ENCODE peak calls at places on chromosomes 16 and 17, in four cellular contexts. One of them, this sample, is unnamed.

GRCh38 chr17:80961931-80962330 is 29.7 kb upstream of the CHMP6 start:
- DNase-seq in testis: no peak
- DNase-seq in stomach: no peak
- DNase-seq in suprapubic skin: no peak
- DNase-seq in this sample: no peak

GRCh38 chr17:4988168-4988567 is 693 bp upstream of the CAMTA2 start:
- DNase-seq in suprapubic skin: no peak
- DNase-seq in testis: no peak
- DNase-seq in stomach: no peak
- DNase-seq in this sample: no peak

GRCh38 chr16:11416228-11417001 is 71.2 kb downstream of the RMI2 start:
- DNase-seq in testis: no peak
- DNase-seq in stomach: no peak
- DNase-seq in suprapubic skin: no peak
- DNase-seq in this sample: no peak

GRCh38 chr17:75228847-75229246 is 23.4 kb downstream of the NUP85 start:
- DNase-seq in testis: no peak
- DNase-seq in stomach: no peak
- DNase-seq in suprapubic skin: no peak
- DNase-seq in this sample: no peak

GRCh38 chr17:43399839-43400328 is 1.1 kb downstream of the ARL4D start:
- DNase-seq in suprapubic skin: no peak
- DNase-seq in testis: peak; percentile 55
- DNase-seq in stomach: no peak
- DNase-seq in this sample: no peak

GRCh38 chr17:50114849-50115357 is 15.1 kb downstream of the SAMD14 start:
- DNase-seq in suprapubic skin: no peak
- DNase-seq in testis: peak; percentile 81
- DNase-seq in stomach: peak; percentile 45
- DNase-seq in this sample: no peak

GRCh38 chr16:55091213-55091870 is 160.7 kb downstream of the IRX5 start:
- DNase-seq in suprapubic skin: no peak
- DNase-seq in stomach: no peak
- DNase-seq in testis: no peak
- DNase-seq in this sample: no peak

GRCh38 chr16:11669380-11670146 is 1.3 kb downstream of the SNN start:
- DNase-seq in suprapubic skin: no peak
- DNase-seq in testis: no peak
- DNase-seq in stomach: no peak
- DNase-seq in this sample: no peak

GRCh38 chr17:79796570-79797491 is at the start of gene CBX8:
- DNase-seq in stomach: peak; percentile 100
- DNase-seq in suprapubic skin: peak; percentile 100
- DNase-seq in testis: peak; percentile 99
- DNase-seq in this sample: peak; percentile 100
- TF ChIP-seq POLR2A in stomach: no peak
- TF ChIP-seq POLR2A in suprapubic skin: no peak
- TF ChIP-seq POLR2A in testis: no peak
- TF ChIP-seq POLR2A in this sample: no peak

DNA sequence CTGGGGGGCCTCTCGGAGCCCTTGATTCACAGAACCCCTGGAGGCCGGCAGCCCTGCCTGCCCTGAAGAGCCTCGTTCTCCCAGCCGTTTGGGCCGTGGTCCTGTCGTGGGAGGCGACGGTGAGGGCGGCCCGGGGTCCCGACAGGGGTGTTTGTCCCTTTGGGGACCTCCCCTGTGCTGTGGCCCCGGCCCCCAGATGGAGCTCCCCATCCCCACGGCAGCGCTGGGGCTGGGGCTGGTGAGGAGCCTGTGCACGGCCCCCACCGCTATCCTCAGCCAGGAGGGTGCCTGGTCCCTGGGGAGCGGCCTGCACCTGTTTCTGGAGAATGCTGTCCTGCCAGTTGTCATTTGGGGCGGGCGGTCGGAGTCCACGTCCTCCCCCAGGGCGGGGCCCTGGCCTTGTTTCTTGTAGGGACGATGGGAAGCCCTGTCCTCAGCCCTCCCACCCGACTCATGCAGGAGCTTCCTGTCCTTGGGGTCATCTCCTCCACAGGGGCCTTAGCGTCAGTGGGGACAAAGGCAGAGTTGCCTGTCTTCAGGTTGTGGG is 6.7 kb downstream of the CAPN15 start:
- DNase-seq in stomach: peak; percentile 60
- DNase-seq in testis: no peak
- DNase-seq in suprapubic skin: no peak
- DNase-seq in this sample: no peak
- TF ChIP-seq POLR2A in stomach: no peak
- TF ChIP-seq POLR2A in testis: no peak
- TF ChIP-seq POLR2A in suprapubic skin: no peak
- TF ChIP-seq POLR2A in this sample: no peak

GRCh38 chr16:85902366-85903155 is 3.6 kb downstream of the IRF8 start:
- DNase-seq in testis: no peak
- DNase-seq in suprapubic skin: no peak
- DNase-seq in stomach: peak; percentile 39
- DNase-seq in this sample: no peak
- TF ChIP-seq POLR2A in testis: no peak
- TF ChIP-seq POLR2A in suprapubic skin: no peak
- TF ChIP-seq POLR2A in stomach: no peak
- TF ChIP-seq POLR2A in this sample: no peak

DNA sequence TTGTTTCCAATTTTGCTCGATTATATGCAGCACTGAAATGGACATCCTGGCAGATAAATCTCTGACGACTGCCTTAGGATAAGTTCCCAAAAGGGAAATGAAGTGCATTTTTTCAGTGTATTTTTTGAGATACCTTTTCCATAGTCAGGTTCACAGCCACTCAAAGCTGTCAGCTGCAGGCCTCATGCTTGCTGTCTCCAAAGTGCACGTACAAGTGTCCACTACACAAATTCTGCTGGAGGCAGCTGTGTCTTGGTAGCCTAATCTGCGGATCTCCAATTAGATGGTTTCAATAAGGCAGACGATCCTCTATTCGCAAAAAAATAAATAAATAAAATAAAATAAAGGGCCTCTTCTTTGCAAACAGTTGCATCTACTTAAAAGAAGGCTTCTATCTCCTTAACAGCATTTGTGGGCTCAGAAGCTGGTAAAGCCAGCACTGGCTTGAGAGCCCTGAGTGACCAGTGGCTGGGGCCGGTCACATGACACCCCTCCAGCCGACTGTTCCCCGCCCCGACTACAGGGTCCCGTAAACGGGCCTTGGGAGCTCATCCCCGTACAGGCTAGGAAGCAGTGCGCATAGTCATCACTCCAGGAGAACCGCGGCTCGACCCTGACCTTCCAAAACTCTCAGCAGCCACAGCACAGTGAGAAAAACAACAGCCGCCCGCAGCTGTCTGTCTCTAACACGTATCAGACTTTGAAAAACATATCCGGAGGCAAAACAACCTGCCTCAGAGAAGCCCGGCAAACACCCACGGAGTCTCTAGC is 18.8 kb downstream of the RPH3AL start:
- DNase-seq in testis: peak; percentile 91
- DNase-seq in suprapubic skin: peak; percentile 72
- DNase-seq in stomach: peak; percentile 60
- DNase-seq in this sample: peak; percentile 96
- TF ChIP-seq POLR2A in testis: no peak
- TF ChIP-seq POLR2A in suprapubic skin: no peak
- TF ChIP-seq POLR2A in stomach: no peak
- TF ChIP-seq POLR2A in this sample: peak; percentile 35